ENCODE peak calls at places on chromosomes 2 and 18, in seven cellular contexts. One of them, this sample, is unnamed.

GRCh38 chr2:9211496-9211895 is 4.9 kb downstream of the ASAP2 start:
- DNase-seq in HFF-Myc: no peak
- DNase-seq in A549: no peak
- DNase-seq in nephron progenitor cell: no peak
- DNase-seq in foreskin fibroblast: no peak
- DNase-seq in kidney epithelial cell: no peak
- DNase-seq in GM10248: no peak
- DNase-seq in this sample: peak

GRCh38 chr2:222568866-222569265 is 87.0 kb downstream of the FARSB start:
- DNase-seq in HFF-Myc: no peak
- DNase-seq in kidney epithelial cell: no peak
- DNase-seq in A549: no peak
- DNase-seq in nephron progenitor cell: no peak
- DNase-seq in foreskin fibroblast: peak
- DNase-seq in GM10248: no peak
- DNase-seq in this sample: no peak

GRCh38 chr2:26344581-26345283 is 1.2 kb upstream of the SELENOI start:
- DNase-seq in foreskin fibroblast: no peak
- DNase-seq in kidney epithelial cell: no peak
- DNase-seq in GM10248: no peak
- DNase-seq in A549: no peak
- DNase-seq in HFF-Myc: no peak
- DNase-seq in nephron progenitor cell: no peak
- DNase-seq in this sample: no peak

GRCh38 chr18:79248495-79249078 is 147.1 kb upstream of the NFATC1 start:
- DNase-seq in HFF-Myc: no peak
- DNase-seq in nephron progenitor cell: no peak
- DNase-seq in A549: no peak
- DNase-seq in foreskin fibroblast: no peak
- DNase-seq in GM10248: no peak
- DNase-seq in kidney epithelial cell: no peak
- DNase-seq in this sample: no peak

GRCh38 chr18:49206717-49207116 is 253.7 kb downstream of the DYM start:
- DNase-seq in HFF-Myc: no peak
- DNase-seq in A549: no peak
- DNase-seq in GM10248: no peak
- DNase-seq in nephron progenitor cell: no peak
- DNase-seq in foreskin fibroblast: no peak
- DNase-seq in kidney epithelial cell: no peak
- DNase-seq in this sample: no peak

GRCh38 chr2:158498749-158499136 is 42.0 kb downstream of the PKP4 start:
- DNase-seq in foreskin fibroblast: no peak
- DNase-seq in kidney epithelial cell: no peak
- DNase-seq in HFF-Myc: no peak
- DNase-seq in A549: no peak
- DNase-seq in GM10248: no peak
- DNase-seq in nephron progenitor cell: no peak
- DNase-seq in this sample: no peak

GRCh38 chr2:205462681-205463345 is 219.5 kb upstream of the NRP2 start:
- DNase-seq in foreskin fibroblast: peak
- DNase-seq in A549: no peak
- DNase-seq in GM10248: no peak
- DNase-seq in kidney epithelial cell: no peak
- DNase-seq in nephron progenitor cell: no peak
- DNase-seq in HFF-Myc: no peak
- DNase-seq in this sample: no peak

GRCh38 chr2:222840060-222840802 is 20.6 kb upstream of the ACSL3 start:
- DNase-seq in foreskin fibroblast: no peak
- DNase-seq in GM10248: no peak
- DNase-seq in nephron progenitor cell: no peak
- DNase-seq in A549: no peak
- DNase-seq in kidney epithelial cell: no peak
- DNase-seq in HFF-Myc: no peak
- DNase-seq in this sample: no peak

GRCh38 chr2:212794471-212794870 is 255.9 kb upstream of the ERBB4 start:
- DNase-seq in HFF-Myc: no peak
- DNase-seq in A549: no peak
- DNase-seq in GM10248: no peak
- DNase-seq in foreskin fibroblast: no peak
- DNase-seq in nephron progenitor cell: no peak
- DNase-seq in kidney epithelial cell: no peak
- DNase-seq in this sample: no peak

GRCh38 chr18:78192044-78192443 is 787.6 kb upstream of the SALL3 start:
- DNase-seq in HFF-Myc: no peak
- DNase-seq in kidney epithelial cell: peak
- DNase-seq in A549: no peak
- DNase-seq in GM10248: no peak
- DNase-seq in nephron progenitor cell: no peak
- DNase-seq in foreskin fibroblast: no peak
- DNase-seq in this sample: no peak

GRCh38 chr2:83017366-83018090 is 1441.6 kb downstream of the SUCLG1 start:
- DNase-seq in A549: no peak
- DNase-seq in foreskin fibroblast: no peak
- DNase-seq in GM10248: no peak
- DNase-seq in kidney epithelial cell: no peak
- DNase-seq in HFF-Myc: no peak
- DNase-seq in nephron progenitor cell: no peak
- DNase-seq in this sample: no peak

GRCh38 chr2:165576409-165576808 is 106.9 kb downstream of the CSRNP3 start:
- DNase-seq in foreskin fibroblast: no peak
- DNase-seq in kidney epithelial cell: no peak
- DNase-seq in GM10248: no peak
- DNase-seq in HFF-Myc: no peak
- DNase-seq in nephron progenitor cell: no peak
- DNase-seq in A549: no peak
- DNase-seq in this sample: no peak

GRCh38 chr18:56461151-56461550 is 177.2 kb downstream of the TXNL1 start:
- DNase-seq in foreskin fibroblast: no peak
- DNase-seq in A549: no peak
- DNase-seq in GM10248: no peak
- DNase-seq in nephron progenitor cell: no peak
- DNase-seq in kidney epithelial cell: no peak
- DNase-seq in HFF-Myc: no peak
- DNase-seq in this sample: no peak

GRCh38 chr2:134771313-134771801 is 52.6 kb upstream of the TMEM163 start:
- DNase-seq in nephron progenitor cell: no peak
- DNase-seq in A549: no peak
- DNase-seq in GM10248: no peak
- DNase-seq in foreskin fibroblast: no peak
- DNase-seq in kidney epithelial cell: no peak
- DNase-seq in HFF-Myc: no peak
- DNase-seq in this sample: no peak

GRCh38 chr2:11669454-11670291 is at the start of gene NTSR2:
- DNase-seq in GM10248: no peak
- DNase-seq in foreskin fibroblast: peak
- DNase-seq in A549: peak
- DNase-seq in nephron progenitor cell: peak
- DNase-seq in HFF-Myc: no peak
- DNase-seq in kidney epithelial cell: no peak
- DNase-seq in this sample: no peak

GRCh38 chr18:49094979-49095632 is 144.3 kb upstream of the SMAD7 start:
- DNase-seq in GM10248: no peak
- DNase-seq in kidney epithelial cell: peak
- DNase-seq in nephron progenitor cell: no peak
- DNase-seq in A549: no peak
- DNase-seq in foreskin fibroblast: peak
- DNase-seq in HFF-Myc: peak
- DNase-seq in this sample: no peak

GRCh38 chr2:108370080-108370479 is 7.7 kb upstream of the SULT1C4 start:
- DNase-seq in A549: no peak
- DNase-seq in HFF-Myc: no peak
- DNase-seq in foreskin fibroblast: no peak
- DNase-seq in nephron progenitor cell: no peak
- DNase-seq in GM10248: no peak
- DNase-seq in kidney epithelial cell: no peak
- DNase-seq in this sample: no peak

GRCh38 chr18:39667905-39668304 is 2102.3 kb upstream of the CELF4 start:
- DNase-seq in GM10248: no peak
- DNase-seq in nephron progenitor cell: no peak
- DNase-seq in kidney epithelial cell: no peak
- DNase-seq in A549: no peak
- DNase-seq in HFF-Myc: no peak
- DNase-seq in foreskin fibroblast: peak
- DNase-seq in this sample: no peak

GRCh38 chr18:12159446-12159845 is 65.8 kb downstream of the ANKRD62 start:
- DNase-seq in foreskin fibroblast: peak
- DNase-seq in GM10248: no peak
- DNase-seq in nephron progenitor cell: no peak
- DNase-seq in A549: no peak
- DNase-seq in HFF-Myc: peak
- DNase-seq in kidney epithelial cell: peak
- DNase-seq in this sample: no peak

GRCh38 chr2:216156822-216157221 is 47.7 kb downstream of the XRCC5 start:
- DNase-seq in A549: no peak
- DNase-seq in kidney epithelial cell: no peak
- DNase-seq in GM10248: no peak
- DNase-seq in HFF-Myc: no peak
- DNase-seq in foreskin fibroblast: no peak
- DNase-seq in nephron progenitor cell: no peak
- DNase-seq in this sample: no peak

GRCh38 chr18:45876131-45876530 is 50.7 kb downstream of the SIGLEC15 start:
- DNase-seq in kidney epithelial cell: no peak
- DNase-seq in nephron progenitor cell: no peak
- DNase-seq in HFF-Myc: no peak
- DNase-seq in foreskin fibroblast: no peak
- DNase-seq in GM10248: no peak
- DNase-seq in A549: no peak
- DNase-seq in this sample: no peak

GRCh38 chr2:29810956-29811355 is 110.4 kb downstream of the ALK start:
- DNase-seq in nephron progenitor cell: peak
- DNase-seq in kidney epithelial cell: no peak
- DNase-seq in A549: no peak
- DNase-seq in HFF-Myc: no peak
- DNase-seq in foreskin fibroblast: no peak
- DNase-seq in GM10248: no peak
- DNase-seq in this sample: no peak

GRCh38 chr2:38068228-38068627 is 7.7 kb downstream of the CYP1B1 start:
- DNase-seq in A549: no peak
- DNase-seq in GM10248: no peak
- DNase-seq in nephron progenitor cell: no peak
- DNase-seq in kidney epithelial cell: no peak
- DNase-seq in foreskin fibroblast: no peak
- DNase-seq in HFF-Myc: no peak
- DNase-seq in this sample: no peak

GRCh38 chr2:53751728-53752127 is 15.9 kb upstream of the CHAC2 start:
- DNase-seq in nephron progenitor cell: no peak
- DNase-seq in A549: no peak
- DNase-seq in HFF-Myc: no peak
- DNase-seq in GM10248: peak
- DNase-seq in foreskin fibroblast: peak
- DNase-seq in kidney epithelial cell: no peak
- DNase-seq in this sample: no peak

GRCh38 chr2:9918275-9918674 is 33.2 kb upstream of the GRHL1 start:
- DNase-seq in HFF-Myc: no peak
- DNase-seq in GM10248: no peak
- DNase-seq in foreskin fibroblast: peak
- DNase-seq in kidney epithelial cell: no peak
- DNase-seq in A549: no peak
- DNase-seq in nephron progenitor cell: no peak
- DNase-seq in this sample: no peak

DNA sequence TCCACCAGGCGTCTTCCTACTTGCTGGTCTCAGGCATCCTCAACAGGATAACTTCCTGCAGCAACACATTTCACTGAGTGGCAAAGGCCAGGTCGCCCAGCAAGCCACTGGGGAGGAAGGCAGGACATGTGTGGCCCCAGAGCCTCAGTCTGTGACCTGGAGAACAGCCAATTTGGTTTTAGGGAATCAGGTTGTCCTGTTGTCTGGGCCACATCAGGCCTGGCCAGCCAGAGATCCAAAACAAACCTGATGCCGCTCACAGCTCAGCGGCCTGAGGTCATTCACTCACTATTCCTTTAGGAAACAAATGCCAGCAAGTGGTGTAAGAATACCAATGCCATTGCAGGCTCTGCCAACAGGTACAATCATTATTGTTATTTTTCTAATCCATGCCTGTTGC is 210.7 kb downstream of the VAPA start:
- DNase-seq in GM10248: no peak
- DNase-seq in kidney epithelial cell: no peak
- DNase-seq in nephron progenitor cell: no peak
- DNase-seq in A549: no peak
- DNase-seq in foreskin fibroblast: no peak
- DNase-seq in HFF-Myc: no peak
- DNase-seq in this sample: no peak
- TF ChIP-seq CTCF in GM10248: no peak
- TF ChIP-seq CTCF in kidney epithelial cell: no peak
- TF ChIP-seq CTCF in nephron progenitor cell: no peak
- TF ChIP-seq CTCF in A549: no peak
- TF ChIP-seq CTCF in foreskin fibroblast: no peak
- TF ChIP-seq CTCF in HFF-Myc: no peak
- TF ChIP-seq CTCF in this sample: no peak

GRCh38 chr2:122368576-122369243 is 613.3 kb downstream of the TSN start:
- DNase-seq in HFF-Myc: no peak
- DNase-seq in GM10248: no peak
- DNase-seq in nephron progenitor cell: no peak
- DNase-seq in kidney epithelial cell: no peak
- DNase-seq in foreskin fibroblast: no peak
- DNase-seq in A549: no peak
- DNase-seq in this sample: no peak
- TF ChIP-seq CTCF in HFF-Myc: no peak
- TF ChIP-seq CTCF in GM10248: no peak
- TF ChIP-seq CTCF in nephron progenitor cell: no peak
- TF ChIP-seq CTCF in kidney epithelial cell: no peak
- TF ChIP-seq CTCF in foreskin fibroblast: no peak
- TF ChIP-seq CTCF in A549: no peak
- TF ChIP-seq CTCF in this sample: peak

GRCh38 chr18:76658627-76659026 is 163.6 kb upstream of the ZNF516 start:
- DNase-seq in nephron progenitor cell: peak
- DNase-seq in GM10248: peak
- DNase-seq in A549: peak
- DNase-seq in kidney epithelial cell: no peak
- DNase-seq in HFF-Myc: no peak
- DNase-seq in foreskin fibroblast: no peak
- DNase-seq in this sample: no peak
- TF ChIP-seq CTCF in nephron progenitor cell: peak
- TF ChIP-seq CTCF in GM10248: peak
- TF ChIP-seq CTCF in A549: no peak
- TF ChIP-seq CTCF in kidney epithelial cell: peak
- TF ChIP-seq CTCF in HFF-Myc: peak
- TF ChIP-seq CTCF in foreskin fibroblast: peak
- TF ChIP-seq CTCF in this sample: peak

GRCh38 chr2:1543776-1544477 is 130.7 kb downstream of the TPO start:
- DNase-seq in kidney epithelial cell: no peak
- DNase-seq in foreskin fibroblast: no peak
- DNase-seq in HFF-Myc: no peak
- DNase-seq in GM10248: no peak
- DNase-seq in nephron progenitor cell: no peak
- DNase-seq in A549: no peak
- DNase-seq in this sample: no peak

GRCh38 chr2:1546023-1546591 is 132.8 kb downstream of the TPO start:
- DNase-seq in nephron progenitor cell: peak
- DNase-seq in HFF-Myc: no peak
- DNase-seq in foreskin fibroblast: peak
- DNase-seq in kidney epithelial cell: no peak
- DNase-seq in A549: peak
- DNase-seq in GM10248: no peak
- DNase-seq in this sample: no peak

GRCh38 chr2:1548910-1549673 is 135.8 kb downstream of the TPO start:
- DNase-seq in nephron progenitor cell: no peak
- DNase-seq in foreskin fibroblast: no peak
- DNase-seq in GM10248: no peak
- DNase-seq in HFF-Myc: no peak
- DNase-seq in kidney epithelial cell: no peak
- DNase-seq in A549: no peak
- DNase-seq in this sample: no peak

GRCh38 chr2:1544478-1545069 is 131.3 kb downstream of the TPO start:
- DNase-seq in nephron progenitor cell: no peak
- DNase-seq in kidney epithelial cell: no peak
- DNase-seq in HFF-Myc: no peak
- DNase-seq in GM10248: no peak
- DNase-seq in foreskin fibroblast: peak
- DNase-seq in A549: no peak
- DNase-seq in this sample: no peak

GRCh38 chr2:1546901-1547300 is 133.6 kb downstream of the TPO start:
- DNase-seq in foreskin fibroblast: no peak
- DNase-seq in HFF-Myc: no peak
- DNase-seq in A549: no peak
- DNase-seq in kidney epithelial cell: no peak
- DNase-seq in GM10248: no peak
- DNase-seq in nephron progenitor cell: no peak
- DNase-seq in this sample: no peak
- TF ChIP-seq CTCF in foreskin fibroblast: peak
- TF ChIP-seq CTCF in HFF-Myc: peak
- TF ChIP-seq CTCF in A549: no peak
- TF ChIP-seq CTCF in kidney epithelial cell: peak
- TF ChIP-seq CTCF in GM10248: peak
- TF ChIP-seq CTCF in nephron progenitor cell: no peak
- TF ChIP-seq CTCF in this sample: no peak

This sample was measured in type B pancreatic cell.